ENCODE peak calls at places on chromosomes 13 and 19, in ten cellular contexts. R, Q, U, S, A, H, C, Z, K and D are unnamed samples.

GRCh38 chr13:91399189-91400093 is 1.0 kb downstream of the GPC5 start:
- DNase-seq in A (no peak), Z (no peak), K (peak), S (no peak), C (no peak), H (no peak), R (no peak), U (no peak), Q (no peak), D (no peak)

GRCh38 chr13:19737844-19738557 is 44.7 kb downstream of the PSPC1 start:
- DNase-seq in A (no peak), S (no peak), Z (no peak), H (no peak), Q (no peak), K (no peak), U (no peak), C (no peak), R (no peak), D (no peak)

GRCh38 chr13:32491028-32491427 is 47.6 kb downstream of the N4BP2L2 start:
- DNase-seq in K (no peak), H (no peak), S (no peak), Q (no peak), A (no peak), Z (no peak), U (no peak), R (no peak), C (no peak), D (no peak)

GRCh38 chr13:44575741-44576395 is at the start of gene TSC22D1:
- DNase-seq in U (peak), Q (peak), S (peak), A (no peak), K (peak), R (peak), Z (peak), H (peak), C (peak), D (no peak)

GRCh38 chr19:33447336-33448158 is 74.0 kb downstream of the CEBPG start:
- DNase-seq in R (no peak), Q (no peak), H (peak), S (no peak), A (no peak), Z (no peak), C (no peak), U (no peak), K (no peak), D (no peak)

GRCh38 chr19:15368798-15369593 is 10.6 kb downstream of the AKAP8 start:
- DNase-seq in C (no peak), U (no peak), Q (no peak), S (peak), Z (no peak), H (no peak), K (no peak), A (no peak), R (no peak), D (no peak)

GRCh38 chr13:74870865-74871264 is 611.1 kb downstream of the TBC1D4 start:
- DNase-seq in R (no peak), A (no peak), K (no peak), C (no peak), S (no peak), Q (no peak), U (no peak), H (no peak), Z (no peak), D (no peak)

GRCh38 chr19:1172353-1173159 is 1.5 kb downstream of the SBNO2 start:
- DNase-seq in A (no peak), K (peak), S (no peak), Q (peak), H (peak), U (no peak), R (peak), Z (no peak), C (peak), D (no peak)

GRCh38 chr19:10568444-10568825 is 344 bp downstream of the CDKN2D start:
- DNase-seq in C (peak), K (no peak), R (no peak), S (no peak), Z (peak), H (no peak), U (peak), Q (peak), A (no peak), D (no peak)

GRCh38 chr19:14979498-14980255 is at the start of gene SLC1A6:
- DNase-seq in Q (no peak), R (no peak), H (peak), K (peak), Z (peak), S (no peak), A (no peak), U (no peak), C (no peak), D (no peak)

GRCh38 chr13:45226024-45226423 is 25.2 kb upstream of the KCTD4 start:
- DNase-seq in U (no peak), C (no peak), S (no peak), Q (no peak), K (no peak), A (no peak), Z (no peak), H (no peak), R (no peak), D (no peak)

GRCh38 chr19:7450243-7451223 is 38.3 kb downstream of the PEX11G start:
- DNase-seq in U (peak), A (peak), Z (no peak), R (no peak), Q (no peak), C (peak), S (no peak), K (peak), H (no peak), D (no peak)

GRCh38 chr19:8610041-8610927 is at the start of gene ADAMTS10:
- DNase-seq in Q (no peak), H (peak), C (peak), S (peak), A (no peak), Z (peak), R (peak), K (peak), U (no peak), D (no peak)

GRCh38 chr19:30390356-30390988 is 18.3 kb downstream of the ZNF536 start:
- DNase-seq in R (no peak), Q (no peak), K (no peak), S (no peak), Z (peak), C (no peak), H (no peak), A (peak), U (no peak), D (no peak)

GRCh38 chr19:3477506-3477905 is 2.8 kb downstream of the SMIM24 start:
- DNase-seq in H (no peak), Q (no peak), U (no peak), A (no peak), C (no peak), S (no peak), Z (no peak), K (no peak), R (no peak), D (no peak)

DNA sequence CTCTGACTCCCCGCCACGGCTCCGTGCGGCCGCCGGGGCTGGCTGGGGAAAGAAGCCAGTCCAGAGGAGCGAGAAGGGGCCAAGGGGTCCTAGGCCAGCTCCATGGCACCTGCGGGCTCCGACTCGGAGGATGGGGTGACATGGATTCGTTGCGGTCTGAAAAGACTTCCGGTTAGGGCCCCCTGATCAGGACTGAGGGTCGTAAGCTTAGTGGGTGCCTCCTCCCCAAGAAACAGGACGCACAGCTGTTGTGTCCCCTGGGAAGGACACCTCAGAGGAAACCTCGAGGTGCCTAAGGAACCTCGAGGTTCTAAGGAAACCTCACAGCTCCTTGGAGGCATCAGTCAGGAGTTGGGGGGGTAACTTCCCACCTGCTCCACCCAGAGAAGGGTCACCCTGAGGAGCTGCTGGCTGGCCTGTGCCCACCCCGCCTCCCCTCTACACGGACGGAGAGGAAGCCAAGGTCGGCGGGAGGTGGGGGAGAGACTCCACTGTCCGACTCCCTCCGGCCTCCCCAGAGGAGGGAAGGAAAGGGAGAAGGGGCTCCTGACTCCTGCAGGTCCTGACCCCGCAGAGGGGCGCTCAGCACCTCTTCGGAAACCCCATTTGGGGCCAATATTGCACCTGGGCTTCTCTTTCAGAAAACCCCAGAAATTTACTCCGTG is 845 bp downstream of the ATP12A start:
- DNase-seq in A (no peak), S (no peak), K (no peak), C (no peak), U (no peak), Z (no peak), Q (no peak), H (no peak), R (no peak), D (no peak)
- H3K4me3 ChIP-seq in A (peak), S (no peak), K (peak), C (no peak), U (no peak), Z (peak), Q (peak), H (no peak), R (no peak), D (peak)

GRCh38 chr13:27341616-27342015 is 71.0 kb downstream of the RASL11A start:
- DNase-seq in U (no peak), Z (no peak), H (no peak), A (no peak), K (no peak), Q (no peak), R (no peak), S (no peak), C (no peak), D (no peak)

GRCh38 chr13:27339299-27339698 is 68.7 kb downstream of the RASL11A start:
- DNase-seq in Z (peak), S (no peak), K (peak), U (peak), R (no peak), H (no peak), A (no peak), Q (peak), C (peak), D (peak)

GRCh38 chr13:27336005-27336673 is 65.5 kb downstream of the RASL11A start:
- DNase-seq in H (no peak), Q (no peak), C (peak), K (no peak), R (no peak), A (no peak), U (no peak), Z (no peak), S (no peak), D (no peak)

GRCh38 chr13:27338207-27338606 is 67.6 kb downstream of the RASL11A start:
- DNase-seq in S (no peak), Q (no peak), Z (no peak), K (no peak), H (no peak), C (no peak), R (no peak), A (no peak), U (no peak), D (no peak)

GRCh38 chr13:27338816-27339215 is 68.2 kb downstream of the RASL11A start:
- DNase-seq in K (peak), Q (no peak), S (no peak), C (no peak), U (peak), H (no peak), R (no peak), Z (no peak), A (no peak), D (no peak)
- TF ChIP-seq CTCF in K (peak), Q (peak), S (no peak), C (peak), U (peak), H (no peak), R (no peak), Z (peak), A (no peak), D (peak)

GRCh38 chr13:106100261-106100919 is 435.1 kb downstream of the EFNB2 start:
- DNase-seq in Z (peak), S (peak), A (no peak), C (no peak), R (no peak), Q (peak), H (no peak), U (peak), K (peak), D (no peak)
- H3K4me3 ChIP-seq in Z (peak), S (no peak), A (no peak), C (no peak), R (no peak), Q (no peak), H (no peak), U (no peak), K (peak), D (no peak)

GRCh38 chr13:80336335-80336734 is 4.6 kb downstream of the SPRY2 start:
- DNase-seq in U (no peak), K (no peak), S (no peak), C (peak), Z (no peak), A (no peak), R (no peak), Q (no peak), H (no peak), D (no peak)

GRCh38 chr13:80338781-80339577 is 1.9 kb downstream of the SPRY2 start:
- DNase-seq in S (peak), K (peak), R (peak), U (peak), Q (peak), A (peak), C (peak), H (peak), Z (peak), D (no peak)

GRCh38 chr13:80337011-80337688 is 3.8 kb downstream of the SPRY2 start:
- DNase-seq in S (peak), C (no peak), Q (no peak), K (no peak), U (no peak), R (peak), H (peak), Z (no peak), A (no peak), D (no peak)

GRCh38 chr13:80339578-80339840 is 1.4 kb downstream of the SPRY2 start:
- DNase-seq in H (no peak), C (peak), R (no peak), K (peak), A (no peak), S (no peak), Z (no peak), Q (no peak), U (no peak), D (no peak)

DNA sequence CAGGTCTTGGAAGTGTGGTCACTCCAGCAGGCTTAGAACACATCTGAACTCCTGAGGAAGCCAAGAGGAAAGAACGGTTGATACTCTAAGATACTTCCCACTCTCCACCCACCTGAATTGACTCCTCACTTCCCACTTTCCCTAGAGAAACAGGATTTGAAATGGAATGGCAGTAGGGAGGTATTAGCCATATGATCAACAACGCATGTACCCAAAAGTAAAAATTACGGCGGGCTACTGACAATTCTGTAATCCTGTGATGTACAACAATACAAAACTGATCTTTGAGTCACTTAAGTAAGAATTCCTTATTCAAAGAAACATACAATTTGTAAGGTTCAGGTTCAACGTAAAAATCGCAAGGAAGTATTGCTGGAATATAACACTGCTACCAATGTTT is 3.2 kb downstream of the SPRY2 start:
- DNase-seq in Q (no peak), S (no peak), K (no peak), U (no peak), H (no peak), Z (no peak), C (peak), R (no peak), A (no peak), D (no peak)
- TF ChIP-seq CTCF in Q (no peak), S (no peak), K (no peak), U (no peak), H (no peak), Z (no peak), C (no peak), R (no peak), A (no peak), D (no peak)

DNA sequence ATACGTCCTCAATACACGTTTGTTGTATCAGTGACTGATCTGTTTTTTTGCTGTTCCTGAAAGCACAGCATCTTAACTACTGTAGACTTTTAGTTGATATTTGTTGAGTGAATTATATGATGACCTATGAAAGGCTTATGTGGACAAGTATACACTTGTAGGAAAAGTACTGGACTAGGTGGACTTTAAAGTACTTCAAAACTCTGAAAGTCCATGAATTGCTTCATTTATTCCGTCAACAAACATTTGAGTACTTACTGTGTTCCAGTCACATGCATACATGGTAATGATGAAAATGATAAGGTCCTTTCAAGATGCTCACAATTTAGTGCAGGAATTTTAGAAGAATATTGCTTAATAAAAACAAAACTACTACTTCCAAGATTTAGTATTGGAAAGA is 3.1 kb downstream of the WDFY2 start:
- DNase-seq in U (no peak), H (no peak), Q (no peak), A (no peak), Z (no peak), K (no peak), R (no peak), C (no peak), S (no peak), D (no peak)
- H3K4me3 ChIP-seq in U (no peak), H (no peak), Q (no peak), A (no peak), Z (peak), K (no peak), R (no peak), C (no peak), S (no peak), D (no peak)

DNA sequence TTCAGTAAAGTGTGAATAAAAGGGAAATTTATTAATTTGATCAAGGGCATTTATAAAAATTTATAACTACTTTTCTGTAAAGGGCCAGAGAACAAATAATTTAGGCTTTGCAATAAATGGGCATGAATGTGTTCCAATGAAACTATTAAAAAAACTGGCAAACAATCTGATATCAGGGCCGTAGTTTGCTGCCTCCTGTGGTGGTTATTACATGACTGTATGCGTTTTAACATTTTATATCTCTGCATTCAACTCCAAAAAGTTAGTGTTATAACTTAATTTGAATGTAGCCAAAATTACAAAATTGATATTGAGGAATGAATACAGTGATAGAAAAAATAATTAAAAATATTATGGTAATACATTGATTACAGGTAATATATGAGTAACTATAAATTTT is 80.5 kb upstream of the POSTN start:
- DNase-seq in Q (no peak), Z (no peak), S (no peak), C (no peak), U (no peak), K (no peak), H (no peak), A (no peak), R (no peak), D (no peak)
- TF ChIP-seq CTCF in Q (no peak), Z (no peak), S (no peak), C (peak), U (no peak), K (no peak), H (no peak), A (no peak), R (no peak), D (peak)

GRCh38 chr13:23655321-23655720 is 85.1 kb downstream of the TNFRSF19 start:
- DNase-seq in Z (no peak), S (no peak), U (no peak), R (no peak), Q (no peak), K (peak), H (no peak), C (no peak), A (no peak), D (no peak)
- H3K4me3 ChIP-seq in Z (no peak), S (no peak), U (no peak), R (no peak), Q (no peak), K (no peak), H (no peak), C (no peak), A (no peak), D (no peak)

DNA sequence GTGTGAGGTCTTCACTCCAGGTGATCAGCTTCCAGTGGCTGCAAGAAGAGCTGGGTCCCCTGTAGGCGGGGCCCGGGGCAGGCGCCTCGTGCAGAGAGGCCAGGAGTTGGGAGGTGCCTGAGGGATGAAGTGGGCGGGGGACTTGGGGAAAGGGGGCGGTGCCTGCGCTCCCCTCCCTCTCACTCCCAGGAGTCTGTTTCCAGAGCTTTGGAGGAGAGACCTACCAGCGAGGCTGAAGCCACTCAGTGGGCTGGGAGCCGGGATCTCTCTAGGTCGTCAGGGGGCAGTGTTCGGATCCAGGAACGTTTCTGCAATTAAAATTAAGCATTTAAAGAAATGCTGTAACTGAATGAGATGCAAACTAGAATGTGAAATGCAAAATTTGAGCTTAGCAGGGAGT is 11.8 kb downstream of the ZNF160 start:
- DNase-seq in C (no peak), A (no peak), Z (peak), U (no peak), R (no peak), Q (no peak), H (no peak), K (peak), S (no peak), D (no peak)
- TF ChIP-seq CTCF in C (no peak), A (no peak), Z (peak), U (no peak), R (no peak), Q (no peak), H (no peak), K (peak), S (no peak), D (no peak)

GRCh38 chr19:58406818-58407657 is 1.4 kb upstream of the ZNF584 start:
- DNase-seq in H (no peak), A (no peak), Q (no peak), R (no peak), Z (no peak), S (no peak), K (peak), C (no peak), U (no peak), D (no peak)
- H3K4me3 ChIP-seq in H (no peak), A (peak), Q (peak), R (no peak), Z (peak), S (no peak), K (peak), C (peak), U (peak), D (peak)